ENCODE peak calls at places on chromosome 6, in nine cellular contexts. U is AG04450; X is endothelial cell; Q is NCI-H2081; J is colonic mucosa; C is iPS-NIHi11; N is BE2C; H is NCI-H2107; G is CD8-positive, alpha-beta T cell. L is an unnamed sample.

GRCh38 chr6:148374040-148374439 is 31.4 kb downstream of the SASH1 start:
- DNase-seq in U (no peak), C (no peak), X (no peak), H (no peak), J (no peak), G (no peak), N (no peak), Q (no peak), L (no peak)

GRCh38 chr6:23175391-23175790 is 606.0 kb downstream of the HDGFL1 start:
- DNase-seq in C (no peak), J (no peak), Q (no peak), G (no peak), X (no peak), U (no peak), N (no peak), H (no peak), L (no peak)

GRCh38 chr6:35449287-35449881 is 2.8 kb upstream of the FANCE start:
- DNase-seq in J (no peak), H (peak; percentile 18), N (peak; percentile 33), X (no peak), U (peak; percentile 39), G (peak; percentile 63), C (peak; percentile 96), Q (peak; percentile 69), L (peak; percentile 56)

GRCh38 chr6:153898360-153899059 is 140.5 kb upstream of the OPRM1 start:
- DNase-seq in N (peak; percentile 12), U (no peak), G (no peak), Q (no peak), H (no peak), J (peak; percentile 23), C (no peak), X (no peak), L (no peak)

GRCh38 chr6:85892346-85892745 is 249.7 kb upstream of the SYNCRIP start:
- DNase-seq in X (no peak), U (no peak), J (no peak), C (no peak), G (no peak), N (no peak), H (no peak), Q (no peak), L (no peak)

GRCh38 chr6:158290659-158291058 is 21.6 kb upstream of the TULP4 start:
- DNase-seq in C (no peak), Q (no peak), X (no peak), N (no peak), J (no peak), H (no peak), G (peak; percentile 69), U (no peak), L (no peak)

GRCh38 chr6:34425132-34425497 is 754 bp downstream of the RPS10 start:
- DNase-seq in H (no peak), U (no peak), G (no peak), X (no peak), N (no peak), J (no peak), C (no peak), Q (no peak), L (no peak)

GRCh38 chr6:98992494-98992893 is 44.7 kb upstream of the FBXL4 start:
- DNase-seq in U (no peak), N (no peak), X (no peak), G (no peak), H (no peak), J (no peak), Q (no peak), C (no peak), L (no peak)

GRCh38 chr6:165659945-165660862 is 2.8 kb downstream of the PDE10A start:
- DNase-seq in H (no peak), C (peak; percentile 50), X (peak; percentile 38), J (no peak), U (no peak), Q (no peak), N (no peak), G (no peak), L (no peak)

GRCh38 chr6:113530769-113531168 is 326.4 kb upstream of the MARCKS start:
- DNase-seq in N (no peak), Q (no peak), C (no peak), H (no peak), G (no peak), U (peak; percentile 57), J (no peak), X (no peak), L (no peak)

GRCh38 chr6:101534386-101534785 is 140.9 kb downstream of the GRIK2 start:
- DNase-seq in J (no peak), Q (no peak), G (no peak), U (no peak), H (no peak), N (no peak), X (no peak), C (no peak), L (no peak)

GRCh38 chr6:136137008-136137689 is 113.0 kb downstream of the MTFR2 start:
- DNase-seq in Q (no peak), H (no peak), U (no peak), C (no peak), J (no peak), X (no peak), G (no peak), N (no peak), L (peak; percentile 40)

GRCh38 chr6:166960609-166960978 is 4.2 kb upstream of the RNASET2 start:
- DNase-seq in N (no peak), C (no peak), X (no peak), U (no peak), H (no peak), J (peak; percentile 13), G (no peak), Q (no peak), L (no peak)

GRCh38 chr6:13496508-13497180 is 9.2 kb upstream of the GFOD1 start:
- DNase-seq in U (no peak), J (no peak), N (no peak), H (no peak), Q (no peak), C (no peak), X (no peak), G (no peak), L (no peak)